ENCODE peak calls at places on chromosomes 13 and 19, in ten cellular contexts. S, I, U, B, Z, V, K, P, L and M are unnamed samples.

GRCh38 chr13:23856008-23856750 is 33.0 kb downstream of the MIPEP start:
- DNase-seq in S (no peak), I (no peak), U (no peak), B (no peak), Z (no peak), V (no peak), K (no peak), P (no peak), L (no peak), M (no peak)

GRCh38 chr19:56942749-56943148 is 102.2 kb upstream of the PEG3 start:
- DNase-seq in S (no peak), I (peak; percentile 32), U (peak; percentile 57), B (no peak), Z (no peak), V (no peak), K (peak; percentile 1), P (peak; percentile 45), L (no peak), M (no peak)

GRCh38 chr19:49744946-49745381 is 18.1 kb downstream of the TSKS start:
- DNase-seq in S (peak; percentile 75), I (no peak), U (no peak), B (no peak), Z (no peak), V (no peak), K (no peak), P (peak; percentile 72), L (no peak), M (no peak)

GRCh38 chr13:35744566-35745203 is 268.2 kb upstream of the MAB21L1 start:
- DNase-seq in S (no peak), I (no peak), U (no peak), B (no peak), Z (no peak), V (no peak), K (no peak), P (no peak), L (peak; percentile 16), M (peak; percentile 32)

GRCh38 chr13:105719861-105720260 is 815.6 kb downstream of the EFNB2 start:
- DNase-seq in S (no peak), I (no peak), U (no peak), B (no peak), Z (no peak), V (no peak), K (no peak), P (no peak), L (no peak), M (no peak)

GRCh38 chr13:31043891-31044657 is 111.6 kb downstream of the TEX26 start:
- DNase-seq in S (peak; percentile 86), I (peak; percentile 75), U (peak; percentile 81), B (peak; percentile 57), Z (peak; percentile 43), V (peak; percentile 28), K (peak; percentile 70), P (peak; percentile 94), L (peak; percentile 81), M (peak; percentile 52)

GRCh38 chr13:46896346-46897138 is at the start of gene HTR2A:
- DNase-seq in S (no peak), I (no peak), U (peak; percentile 52), B (no peak), Z (peak; percentile 30), V (no peak), K (peak; percentile 46), P (no peak), L (peak; percentile 17), M (no peak)

GRCh38 chr19:35555301-35556005 is 8.0 kb downstream of the ATP4A start:
- DNase-seq in S (peak; percentile 76), I (no peak), U (no peak), B (no peak), Z (no peak), V (no peak), K (peak; percentile 30), P (peak; percentile 89), L (peak; percentile 35), M (no peak)

GRCh38 chr19:5621945-5622464 is 571 bp downstream of the SAFB2 start:
- DNase-seq in S (no peak), I (peak; percentile 34), U (peak; percentile 64), B (peak; percentile 8), Z (peak; percentile 34), V (no peak), K (no peak), P (peak; percentile 59), L (no peak), M (no peak)

GRCh38 chr13:26228080-26228479 is 6.0 kb upstream of the RNF6 start:
- DNase-seq in S (no peak), I (no peak), U (no peak), B (no peak), Z (no peak), V (no peak), K (no peak), P (no peak), L (no peak), M (no peak)

GRCh38 chr13:22114630-22115311 is 443.9 kb downstream of the FGF9 start:
- DNase-seq in S (no peak), I (no peak), U (no peak), B (no peak), Z (no peak), V (no peak), K (peak; percentile 17), P (no peak), L (peak; percentile 78), M (no peak)